ENCODE peak calls at places on chromosome 22, in five cellular contexts. P, U, B, T and Y are unnamed samples.

GRCh38 chr22:39309881-39310714 is 9.3 kb downstream of the RPL3 start:
- DNase-seq in P (peak; percentile 69), U (no peak), B (peak; percentile 76), T (no peak), Y (no peak)

GRCh38 chr22:41524809-41525449 is 19.3 kb downstream of the POLR3H start:
- DNase-seq in P (no peak), U (no peak), B (no peak), T (no peak), Y (no peak)

GRCh38 chr22:40578171-40578570 is 58.3 kb downstream of the MRTFA start:
- DNase-seq in P (no peak), U (no peak), B (no peak), T (no peak), Y (no peak)

GRCh38 chr22:23100124-23100801 is 29.9 kb downstream of the GNAZ start:
- DNase-seq in P (no peak), U (no peak), B (no peak), T (no peak), Y (no peak)

GRCh38 chr22:27810566-27810965 is 9.0 kb upstream of the MN1 start:
- DNase-seq in P (no peak), U (no peak), B (peak; percentile 17), T (no peak), Y (no peak)

GRCh38 chr22:22060200-22061084 is 77.9 kb upstream of the TOP3B start:
- DNase-seq in P (peak; percentile 28), U (peak; percentile 57), B (peak; percentile 12), T (peak; percentile 82), Y (peak; percentile 88)

GRCh38 chr22:42947211-42947990 is 67.5 kb downstream of the PACSIN2 start:
- DNase-seq in P (peak; percentile 52), U (peak; percentile 41), B (no peak), T (no peak), Y (no peak)

GRCh38 chr22:25024895-25025294 is 72.4 kb downstream of the KIAA1671 start:
- DNase-seq in P (no peak), U (no peak), B (no peak), T (no peak), Y (no peak)

GRCh38 chr22:39348909-39349505 is 784 bp upstream of the SYNGR1 start:
- DNase-seq in P (no peak), U (no peak), B (no peak), T (no peak), Y (no peak)

GRCh38 chr22:50432131-50432870 is 42.5 kb downstream of the SBF1 start:
- DNase-seq in P (no peak), U (no peak), B (no peak), T (no peak), Y (no peak)

GRCh38 chr22:23226497-23226850 is 46.2 kb downstream of the BCR start:
- DNase-seq in P (no peak), U (no peak), B (no peak), T (no peak), Y (no peak)

GRCh38 chr22:41966607-41967240 is 2.5 kb upstream of the SEPTIN3 start:
- DNase-seq in P (peak; percentile 82), U (no peak), B (peak; percentile 94), T (peak; percentile 35), Y (no peak)

GRCh38 chr22:22342697-22343602 is 98.4 kb downstream of the VPREB1 start:
- DNase-seq in P (peak; percentile 79), U (peak; percentile 33), B (no peak), T (peak; percentile 62), Y (peak; percentile 56)

GRCh38 chr22:34475886-34476285 is 555.6 kb upstream of the LARGE1 start:
- DNase-seq in P (no peak), U (no peak), B (no peak), T (no peak), Y (no peak)

GRCh38 chr22:44147821-44148574 is 32.7 kb upstream of the PARVG start:
- DNase-seq in P (no peak), U (no peak), B (no peak), T (no peak), Y (no peak)

GRCh38 chr22:19679476-19680099 is 34.7 kb upstream of the SEPTIN5 start:
- DNase-seq in P (peak; percentile 1), U (peak; percentile 26), B (no peak), T (peak; percentile 69), Y (peak; percentile 49)
- TF ChIP-seq CTCF in P (peak; percentile 88), U (peak; percentile 74), B (peak; percentile 96), T (peak; percentile 93), Y (peak; percentile 80)

GRCh38 chr22:26170795-26171194 is 1.5 kb downstream of the SEZ6L start:
- DNase-seq in P (no peak), U (peak; percentile 30), B (no peak), T (peak; percentile 52), Y (peak; percentile 39)

GRCh38 chr22:26174280-26174679 is 5.0 kb downstream of the SEZ6L start:
- DNase-seq in P (no peak), U (no peak), B (peak; percentile 15), T (peak; percentile 47), Y (peak; percentile 61)

GRCh38 chr22:26169312-26170111 is at the start of gene SEZ6L:
- DNase-seq in P (no peak), U (peak; percentile 42), B (no peak), T (peak; percentile 47), Y (peak; percentile 76)

GRCh38 chr22:26170112-26170492 is 840 bp downstream of the SEZ6L start:
- DNase-seq in P (no peak), U (no peak), B (no peak), T (no peak), Y (peak; percentile 65)

GRCh38 chr22:26172389-26172990 is 3.2 kb downstream of the SEZ6L start:
- DNase-seq in P (peak; percentile 30), U (peak; percentile 59), B (no peak), T (peak; percentile 74), Y (peak; percentile 79)
- TF ChIP-seq CTCF in P (peak; percentile 55), U (peak; percentile 78), B (peak; percentile 77), T (peak; percentile 81), Y (peak; percentile 87)

GRCh38 chr22:36741204-36741793 is 34.6 kb downstream of the IFT27 start:
- DNase-seq in P (peak; percentile 12), U (no peak), B (no peak), T (no peak), Y (peak; percentile 48)
- TF ChIP-seq CTCF in P (no peak), U (no peak), B (no peak), T (no peak), Y (no peak)

GRCh38 chr22:45886502-45886901 is 90.5 kb downstream of the WNT7B start:
- DNase-seq in P (no peak), U (no peak), B (no peak), T (no peak), Y (no peak)
- TF ChIP-seq CTCF in P (no peak), U (no peak), B (no peak), T (no peak), Y (no peak)

DNA sequence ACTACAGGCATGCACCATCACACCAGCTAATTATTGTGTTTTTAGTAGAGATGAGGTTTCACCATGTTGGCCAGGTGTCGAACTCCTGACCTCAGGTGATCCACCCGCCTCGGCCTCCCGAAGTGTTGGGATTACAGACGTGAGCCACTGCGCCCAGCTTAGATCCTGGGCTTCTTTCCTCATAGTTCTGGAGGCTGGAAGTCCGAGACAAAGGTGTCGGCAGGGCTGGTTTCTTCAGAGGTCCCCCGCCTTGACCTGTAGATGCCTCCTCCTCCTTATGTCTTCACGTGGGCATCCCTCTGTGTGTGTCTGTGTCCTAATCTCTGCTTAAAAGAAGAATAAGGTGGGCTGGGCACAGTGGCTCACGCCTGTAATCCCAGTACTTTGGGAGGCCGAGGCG is 44.2 kb upstream of the FBLN1 start:
- DNase-seq in P (no peak), U (no peak), B (no peak), T (no peak), Y (no peak)
- TF ChIP-seq CTCF in P (no peak), U (no peak), B (no peak), T (no peak), Y (no peak)

GRCh38 chr22:18065256-18065655 is 12.5 kb upstream of the PEX26 start:
- DNase-seq in P (no peak), U (no peak), B (no peak), T (no peak), Y (no peak)
- TF ChIP-seq CTCF in P (no peak), U (no peak), B (no peak), T (no peak), Y (no peak)

DNA sequence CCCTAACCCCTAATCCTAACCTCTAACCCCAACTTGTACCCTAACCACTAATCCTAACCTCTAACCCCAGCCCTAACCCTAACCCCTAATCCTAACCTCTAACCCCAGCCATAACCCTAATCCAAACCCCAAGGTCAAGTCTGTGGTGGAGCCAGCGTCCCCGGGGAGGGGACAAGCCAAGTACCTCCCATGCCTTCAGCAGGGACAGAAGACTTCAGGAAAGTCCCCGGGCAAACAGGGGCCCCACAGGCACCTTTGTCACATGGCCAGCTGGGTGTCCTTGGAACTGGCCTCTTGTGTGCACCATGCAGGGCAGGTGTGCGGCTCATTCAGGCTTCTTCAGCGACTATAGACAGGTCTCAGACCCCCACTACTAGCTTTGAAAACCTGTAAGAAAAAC is 555.8 kb downstream of the BRD1 start:
- DNase-seq in P (no peak), U (no peak), B (no peak), T (no peak), Y (no peak)
- TF ChIP-seq CTCF in P (no peak), U (no peak), B (no peak), T (no peak), Y (no peak)

GRCh38 chr22:29700949-29701927 is 18.6 kb upstream of the CABP7 start:
- DNase-seq in P (peak; percentile 47), U (no peak), B (peak; percentile 18), T (peak; percentile 31), Y (no peak)

GRCh38 chr22:29702931-29703594 is 16.7 kb upstream of the CABP7 start:
- DNase-seq in P (no peak), U (no peak), B (no peak), T (no peak), Y (no peak)

GRCh38 chr22:29703595-29704195 is 16.1 kb upstream of the CABP7 start:
- DNase-seq in P (no peak), U (no peak), B (no peak), T (no peak), Y (no peak)

GRCh38 chr22:29700206-29700948 is 19.4 kb upstream of the CABP7 start:
- DNase-seq in P (no peak), U (no peak), B (peak; percentile 16), T (no peak), Y (no peak)

GRCh38 chr22:29702025-29702930 is 17.5 kb upstream of the CABP7 start:
- DNase-seq in P (no peak), U (no peak), B (no peak), T (no peak), Y (no peak)
- TF ChIP-seq CTCF in P (no peak), U (no peak), B (peak; percentile 48), T (no peak), Y (no peak)